ENCODE peak calls at places on chromosomes 16 and 17, in ten cellular contexts. One of them, this sample, is unnamed.

GRCh38 chr17:15157051-15157450 is 108.1 kb downstream of the PMP22 start:
- DNase-seq in cardiac muscle cell: no peak
- DNase-seq in cardiac septum: no peak
- DNase-seq in head of caudate nucleus: no peak
- DNase-seq in mesothelial cell of epicardium: no peak
- DNase-seq in AG04450: no peak
- DNase-seq in upper lobe of right lung: no peak
- DNase-seq in stimulated activated CD8-positive, alpha-beta memory T cell treated with anti-CD3 and anti-CD28 coated beads, Interleukin-15, amount 100 ng/mL, for 1 hour: no peak
- DNase-seq in aorta: no peak
- DNase-seq in HFFc6: peak; percentile 8
- DNase-seq in this sample: no peak

GRCh38 chr16:72201387-72201786 is 29.4 kb upstream of the PMFBP1 start:
- DNase-seq in AG04450: no peak
- DNase-seq in mesothelial cell of epicardium: no peak
- DNase-seq in stimulated activated CD8-positive, alpha-beta memory T cell treated with anti-CD3 and anti-CD28 coated beads, Interleukin-15, amount 100 ng/mL, for 1 hour: no peak
- DNase-seq in upper lobe of right lung: no peak
- DNase-seq in HFFc6: no peak
- DNase-seq in cardiac muscle cell: no peak
- DNase-seq in cardiac septum: no peak
- DNase-seq in aorta: no peak
- DNase-seq in head of caudate nucleus: no peak
- DNase-seq in this sample: no peak

GRCh38 chr16:24668481-24669001 is 60.9 kb upstream of the TNRC6A start:
- DNase-seq in cardiac septum: no peak
- DNase-seq in HFFc6: peak; percentile 38
- DNase-seq in AG04450: no peak
- DNase-seq in mesothelial cell of epicardium: no peak
- DNase-seq in cardiac muscle cell: no peak
- DNase-seq in stimulated activated CD8-positive, alpha-beta memory T cell treated with anti-CD3 and anti-CD28 coated beads, Interleukin-15, amount 100 ng/mL, for 1 hour: no peak
- DNase-seq in upper lobe of right lung: no peak
- DNase-seq in head of caudate nucleus: no peak
- DNase-seq in aorta: peak; percentile 74
- DNase-seq in this sample: no peak

GRCh38 chr17:39800540-39800939 is 62.8 kb downstream of the GRB7 start:
- DNase-seq in head of caudate nucleus: no peak
- DNase-seq in mesothelial cell of epicardium: no peak
- DNase-seq in cardiac muscle cell: no peak
- DNase-seq in cardiac septum: no peak
- DNase-seq in HFFc6: no peak
- DNase-seq in stimulated activated CD8-positive, alpha-beta memory T cell treated with anti-CD3 and anti-CD28 coated beads, Interleukin-15, amount 100 ng/mL, for 1 hour: no peak
- DNase-seq in aorta: no peak
- DNase-seq in AG04450: no peak
- DNase-seq in upper lobe of right lung: no peak
- DNase-seq in this sample: no peak

GRCh38 chr17:78947235-78948153 is 22.3 kb upstream of the TIMP2 start:
- DNase-seq in cardiac septum: no peak
- DNase-seq in mesothelial cell of epicardium: no peak
- DNase-seq in AG04450: no peak
- DNase-seq in upper lobe of right lung: no peak
- DNase-seq in aorta: no peak
- DNase-seq in head of caudate nucleus: no peak
- DNase-seq in stimulated activated CD8-positive, alpha-beta memory T cell treated with anti-CD3 and anti-CD28 coated beads, Interleukin-15, amount 100 ng/mL, for 1 hour: no peak
- DNase-seq in cardiac muscle cell: no peak
- DNase-seq in HFFc6: no peak
- DNase-seq in this sample: no peak

GRCh38 chr16:65760874-65761273 is 605.6 kb upstream of the CDH5 start:
- DNase-seq in head of caudate nucleus: no peak
- DNase-seq in AG04450: no peak
- DNase-seq in aorta: no peak
- DNase-seq in cardiac septum: no peak
- DNase-seq in upper lobe of right lung: no peak
- DNase-seq in cardiac muscle cell: no peak
- DNase-seq in mesothelial cell of epicardium: no peak
- DNase-seq in stimulated activated CD8-positive, alpha-beta memory T cell treated with anti-CD3 and anti-CD28 coated beads, Interleukin-15, amount 100 ng/mL, for 1 hour: no peak
- DNase-seq in HFFc6: no peak
- DNase-seq in this sample: no peak

GRCh38 chr17:48610282-48611211 is at the start of gene HOXB7:
- DNase-seq in aorta: peak; percentile 92
- DNase-seq in HFFc6: no peak
- DNase-seq in upper lobe of right lung: peak; percentile 80
- DNase-seq in AG04450: no peak
- DNase-seq in cardiac septum: no peak
- DNase-seq in mesothelial cell of epicardium: peak; percentile 93
- DNase-seq in cardiac muscle cell: peak; percentile 45
- DNase-seq in head of caudate nucleus: peak; percentile 60
- DNase-seq in stimulated activated CD8-positive, alpha-beta memory T cell treated with anti-CD3 and anti-CD28 coated beads, Interleukin-15, amount 100 ng/mL, for 1 hour: no peak
- DNase-seq in this sample: no peak

GRCh38 chr16:35725949-35726348 is 2266.5 kb downstream of the TP53TG3F start:
- DNase-seq in stimulated activated CD8-positive, alpha-beta memory T cell treated with anti-CD3 and anti-CD28 coated beads, Interleukin-15, amount 100 ng/mL, for 1 hour: no peak
- DNase-seq in HFFc6: no peak
- DNase-seq in mesothelial cell of epicardium: no peak
- DNase-seq in aorta: no peak
- DNase-seq in cardiac muscle cell: no peak
- DNase-seq in cardiac septum: no peak
- DNase-seq in AG04450: no peak
- DNase-seq in upper lobe of right lung: no peak
- DNase-seq in head of caudate nucleus: no peak
- DNase-seq in this sample: no peak

GRCh38 chr16:1313721-1314120 is 4.3 kb downstream of the UBE2I start:
- DNase-seq in AG04450: no peak
- DNase-seq in mesothelial cell of epicardium: no peak
- DNase-seq in aorta: no peak
- DNase-seq in cardiac muscle cell: no peak
- DNase-seq in HFFc6: no peak
- DNase-seq in stimulated activated CD8-positive, alpha-beta memory T cell treated with anti-CD3 and anti-CD28 coated beads, Interleukin-15, amount 100 ng/mL, for 1 hour: no peak
- DNase-seq in cardiac septum: no peak
- DNase-seq in upper lobe of right lung: no peak
- DNase-seq in head of caudate nucleus: no peak
- DNase-seq in this sample: no peak

GRCh38 chr17:47918003-47918402 is 22.0 kb downstream of the SP2 start:
- DNase-seq in mesothelial cell of epicardium: no peak
- DNase-seq in aorta: no peak
- DNase-seq in cardiac septum: no peak
- DNase-seq in upper lobe of right lung: no peak
- DNase-seq in cardiac muscle cell: no peak
- DNase-seq in stimulated activated CD8-positive, alpha-beta memory T cell treated with anti-CD3 and anti-CD28 coated beads, Interleukin-15, amount 100 ng/mL, for 1 hour: no peak
- DNase-seq in HFFc6: no peak
- DNase-seq in head of caudate nucleus: no peak
- DNase-seq in AG04450: no peak
- DNase-seq in this sample: no peak

GRCh38 chr16:50573947-50574751 is 26.0 kb downstream of the NKD1 start:
- DNase-seq in aorta: peak; percentile 75
- DNase-seq in head of caudate nucleus: no peak
- DNase-seq in AG04450: no peak
- DNase-seq in upper lobe of right lung: no peak
- DNase-seq in cardiac septum: no peak
- DNase-seq in HFFc6: no peak
- DNase-seq in mesothelial cell of epicardium: no peak
- DNase-seq in cardiac muscle cell: no peak
- DNase-seq in stimulated activated CD8-positive, alpha-beta memory T cell treated with anti-CD3 and anti-CD28 coated beads, Interleukin-15, amount 100 ng/mL, for 1 hour: no peak
- DNase-seq in this sample: no peak

GRCh38 chr17:42809250-42809649 is 10.6 kb downstream of the CNTD1 start:
- DNase-seq in mesothelial cell of epicardium: no peak
- DNase-seq in cardiac septum: no peak
- DNase-seq in head of caudate nucleus: peak; percentile 57
- DNase-seq in upper lobe of right lung: no peak
- DNase-seq in aorta: peak; percentile 50
- DNase-seq in AG04450: peak; percentile 82
- DNase-seq in cardiac muscle cell: no peak
- DNase-seq in HFFc6: peak; percentile 75
- DNase-seq in stimulated activated CD8-positive, alpha-beta memory T cell treated with anti-CD3 and anti-CD28 coated beads, Interleukin-15, amount 100 ng/mL, for 1 hour: no peak
- DNase-seq in this sample: no peak

GRCh38 chr17:65268832-65269231 is 131.7 kb downstream of the RGS9 start:
- DNase-seq in head of caudate nucleus: no peak
- DNase-seq in cardiac muscle cell: no peak
- DNase-seq in stimulated activated CD8-positive, alpha-beta memory T cell treated with anti-CD3 and anti-CD28 coated beads, Interleukin-15, amount 100 ng/mL, for 1 hour: no peak
- DNase-seq in HFFc6: peak; percentile 29
- DNase-seq in aorta: no peak
- DNase-seq in upper lobe of right lung: no peak
- DNase-seq in AG04450: no peak
- DNase-seq in cardiac septum: no peak
- DNase-seq in mesothelial cell of epicardium: no peak
- DNase-seq in this sample: no peak

GRCh38 chr16:34802396-34802795 is 1343.0 kb downstream of the TP53TG3F start:
- DNase-seq in upper lobe of right lung: no peak
- DNase-seq in HFFc6: no peak
- DNase-seq in head of caudate nucleus: no peak
- DNase-seq in cardiac septum: no peak
- DNase-seq in mesothelial cell of epicardium: no peak
- DNase-seq in aorta: no peak
- DNase-seq in stimulated activated CD8-positive, alpha-beta memory T cell treated with anti-CD3 and anti-CD28 coated beads, Interleukin-15, amount 100 ng/mL, for 1 hour: no peak
- DNase-seq in cardiac muscle cell: no peak
- DNase-seq in AG04450: no peak
- DNase-seq in this sample: no peak

GRCh38 chr17:17350491-17351355 is 47.5 kb downstream of the NT5M start:
- DNase-seq in upper lobe of right lung: peak; percentile 60
- DNase-seq in stimulated activated CD8-positive, alpha-beta memory T cell treated with anti-CD3 and anti-CD28 coated beads, Interleukin-15, amount 100 ng/mL, for 1 hour: no peak
- DNase-seq in aorta: no peak
- DNase-seq in head of caudate nucleus: no peak
- DNase-seq in cardiac septum: peak; percentile 68
- DNase-seq in cardiac muscle cell: peak; percentile 14
- DNase-seq in AG04450: no peak
- DNase-seq in HFFc6: peak; percentile 43
- DNase-seq in mesothelial cell of epicardium: no peak
- DNase-seq in this sample: no peak

GRCh38 chr16:58495861-58496331 is 4.0 kb upstream of the NDRG4 start:
- DNase-seq in HFFc6: no peak
- DNase-seq in stimulated activated CD8-positive, alpha-beta memory T cell treated with anti-CD3 and anti-CD28 coated beads, Interleukin-15, amount 100 ng/mL, for 1 hour: no peak
- DNase-seq in mesothelial cell of epicardium: no peak
- DNase-seq in cardiac septum: no peak
- DNase-seq in upper lobe of right lung: peak; percentile 26
- DNase-seq in AG04450: no peak
- DNase-seq in aorta: peak; percentile 37
- DNase-seq in head of caudate nucleus: no peak
- DNase-seq in cardiac muscle cell: no peak
- DNase-seq in this sample: no peak

GRCh38 chr17:63542218-63542545 is 8.1 kb upstream of the DCAF7 start:
- DNase-seq in head of caudate nucleus: no peak
- DNase-seq in upper lobe of right lung: no peak
- DNase-seq in aorta: no peak
- DNase-seq in cardiac muscle cell: no peak
- DNase-seq in mesothelial cell of epicardium: no peak
- DNase-seq in AG04450: no peak
- DNase-seq in HFFc6: no peak
- DNase-seq in stimulated activated CD8-positive, alpha-beta memory T cell treated with anti-CD3 and anti-CD28 coated beads, Interleukin-15, amount 100 ng/mL, for 1 hour: no peak
- DNase-seq in cardiac septum: no peak
- DNase-seq in this sample: no peak

GRCh38 chr17:21674242-21674731 is 18.0 kb upstream of the KCNJ18 start:
- DNase-seq in mesothelial cell of epicardium: no peak
- DNase-seq in AG04450: no peak
- DNase-seq in head of caudate nucleus: no peak
- DNase-seq in cardiac septum: peak; percentile 74
- DNase-seq in stimulated activated CD8-positive, alpha-beta memory T cell treated with anti-CD3 and anti-CD28 coated beads, Interleukin-15, amount 100 ng/mL, for 1 hour: no peak
- DNase-seq in cardiac muscle cell: no peak
- DNase-seq in aorta: no peak
- DNase-seq in HFFc6: no peak
- DNase-seq in upper lobe of right lung: no peak
- DNase-seq in this sample: no peak

GRCh38 chr17:63631626-63632025 is 9.4 kb downstream of the MAP3K3 start:
- DNase-seq in mesothelial cell of epicardium: no peak
- DNase-seq in cardiac muscle cell: no peak
- DNase-seq in upper lobe of right lung: no peak
- DNase-seq in cardiac septum: no peak
- DNase-seq in head of caudate nucleus: no peak
- DNase-seq in aorta: no peak
- DNase-seq in stimulated activated CD8-positive, alpha-beta memory T cell treated with anti-CD3 and anti-CD28 coated beads, Interleukin-15, amount 100 ng/mL, for 1 hour: no peak
- DNase-seq in HFFc6: no peak
- DNase-seq in AG04450: no peak
- DNase-seq in this sample: no peak

GRCh38 chr17:78872486-78872885 is 30.5 kb downstream of the CEP295NL start:
- DNase-seq in HFFc6: no peak
- DNase-seq in stimulated activated CD8-positive, alpha-beta memory T cell treated with anti-CD3 and anti-CD28 coated beads, Interleukin-15, amount 100 ng/mL, for 1 hour: no peak
- DNase-seq in upper lobe of right lung: no peak
- DNase-seq in cardiac muscle cell: no peak
- DNase-seq in aorta: no peak
- DNase-seq in head of caudate nucleus: no peak
- DNase-seq in mesothelial cell of epicardium: no peak
- DNase-seq in AG04450: no peak
- DNase-seq in cardiac septum: no peak
- DNase-seq in this sample: no peak

GRCh38 chr17:82664701-82665182 is 16.5 kb upstream of the WDR45B start:
- DNase-seq in head of caudate nucleus: peak; percentile 76
- DNase-seq in mesothelial cell of epicardium: no peak
- DNase-seq in cardiac septum: no peak
- DNase-seq in aorta: no peak
- DNase-seq in upper lobe of right lung: no peak
- DNase-seq in cardiac muscle cell: no peak
- DNase-seq in HFFc6: no peak
- DNase-seq in AG04450: no peak
- DNase-seq in stimulated activated CD8-positive, alpha-beta memory T cell treated with anti-CD3 and anti-CD28 coated beads, Interleukin-15, amount 100 ng/mL, for 1 hour: no peak
- DNase-seq in this sample: no peak

This sample was measured in progenitor cell of endocrine pancreas.